ENCODE peak calls at places on chromosomes 13 and 19, in five cellular contexts. Z, M, J, E and U are unnamed samples.

GRCh38 chr19:23283925-23284324 is 33.7 kb upstream of the ZNF724 start:
- DNase-seq in M (no peak), Z (peak; percentile 55), J (peak; percentile 59), E (peak; percentile 74), U (peak; percentile 5)

GRCh38 chr19:6577410-6578125 is 13.4 kb downstream of the CD70 start:
- DNase-seq in E (peak; percentile 25), M (no peak), Z (no peak), J (no peak), U (no peak)

GRCh38 chr13:33642374-33643065 is 175.4 kb upstream of the RFC3 start:
- DNase-seq in E (peak; percentile 43), J (no peak), Z (peak; percentile 7), M (no peak), U (no peak)

GRCh38 chr13:88074794-88075509 is 403.8 kb downstream of the SLITRK5 start:
- DNase-seq in M (no peak), E (no peak), Z (no peak), J (no peak), U (no peak)

GRCh38 chr19:16822648-16823047 is 6.5 kb upstream of the SIN3B start:
- DNase-seq in J (no peak), Z (no peak), E (no peak), M (no peak), U (no peak)

GRCh38 chr13:79128158-79128557 is 277.9 kb downstream of the RBM26 start:
- DNase-seq in M (no peak), Z (no peak), J (no peak), E (no peak), U (peak; percentile 68)

GRCh38 chr13:71661921-71662320 is 205.1 kb downstream of the DACH1 start:
- DNase-seq in J (no peak), M (no peak), E (no peak), Z (no peak), U (peak; percentile 83)

GRCh38 chr19:41726493-41726892 is 18.1 kb downstream of the CEACAM5 start:
- DNase-seq in E (no peak), M (no peak), J (no peak), Z (no peak), U (no peak)

GRCh38 chr19:42252365-42253244 is 2.3 kb downstream of the ERF start:
- DNase-seq in M (peak; percentile 60), E (no peak), J (no peak), Z (no peak), U (no peak)

GRCh38 chr19:48806818-48807589 is 3.8 kb downstream of the BCAT2 start:
- DNase-seq in M (no peak), J (no peak), E (peak; percentile 68), Z (peak; percentile 42), U (no peak)

GRCh38 chr13:94702181-94703041 is 9.9 kb downstream of the SOX21 start:
- DNase-seq in Z (peak; percentile 51), E (no peak), M (no peak), J (no peak), U (no peak)

GRCh38 chr13:44971656-44972595 is 17.3 kb downstream of the NUFIP1 start:
- DNase-seq in M (no peak), Z (no peak), E (no peak), J (no peak), U (peak; percentile 71)

GRCh38 chr19:17479325-17479791 is 9.0 kb downstream of the SLC27A1 start:
- DNase-seq in J (no peak), M (no peak), Z (no peak), E (no peak), U (peak; percentile 60)

GRCh38 chr19:40990972-40991381 is at the start of gene CYP2B6:
- DNase-seq in E (peak; percentile 13), J (no peak), Z (no peak), M (no peak), U (no peak)

GRCh38 chr13:101217086-101217485 is 199.2 kb downstream of the NALCN start:
- DNase-seq in J (no peak), Z (no peak), M (no peak), E (no peak), U (no peak)

GRCh38 chr13:111283991-111284390 is 36.5 kb upstream of the TEX29 start:
- DNase-seq in M (no peak), E (no peak), J (no peak), Z (no peak), U (no peak)

GRCh38 chr19:55640577-55641375 is at the start of gene ZNF580:
- DNase-seq in Z (peak; percentile 78), E (peak; percentile 68), J (peak; percentile 35), M (peak; percentile 72), U (peak; percentile 86)

GRCh38 chr13:28620011-28620830 is 38.7 kb upstream of the POMP start:
- DNase-seq in J (no peak), E (no peak), Z (no peak), M (no peak), U (no peak)

GRCh38 chr13:44394649-44395048 is 21.0 kb downstream of the SERP2 start:
- DNase-seq in J (no peak), E (no peak), Z (no peak), M (no peak), U (no peak)

GRCh38 chr19:10760268-10760944 is 42.5 kb downstream of the DNM2 start:
- DNase-seq in M (no peak), Z (no peak), E (peak; percentile 49), J (no peak), U (peak; percentile 47)

GRCh38 chr19:11378319-11379189 is 4.1 kb downstream of the SWSAP1 start:
- DNase-seq in J (no peak), M (peak; percentile 46), Z (peak; percentile 88), E (peak; percentile 39), U (peak; percentile 77)

GRCh38 chr19:3031607-3031867 is 2.5 kb upstream of the TLE2 start:
- DNase-seq in M (no peak), Z (no peak), E (no peak), J (no peak), U (no peak)
- H3K27me3 ChIP-seq in M (no peaks in the 10 kb centered on the region), Z (peaks cover 87% of the 10 kb centered on the region), E (peaks cover 4% of the 10 kb centered on the region), J (no peaks in the 10 kb centered on the region), U (peaks cover 44% of the 10 kb centered on the region)

GRCh38 chr13:77383097-77383496 is 56.2 kb upstream of the MYCBP2 start:
- DNase-seq in E (no peak), M (no peak), Z (no peak), J (no peak), U (no peak)
- H3K4me1 ChIP-seq in E (no peaks in the 10 kb centered on the region), M (no peaks in the 10 kb centered on the region), Z (peaks cover 4% of the 10 kb centered on the region), J (no peaks in the 10 kb centered on the region), U (peaks cover 14% of the 10 kb centered on the region)

DNA sequence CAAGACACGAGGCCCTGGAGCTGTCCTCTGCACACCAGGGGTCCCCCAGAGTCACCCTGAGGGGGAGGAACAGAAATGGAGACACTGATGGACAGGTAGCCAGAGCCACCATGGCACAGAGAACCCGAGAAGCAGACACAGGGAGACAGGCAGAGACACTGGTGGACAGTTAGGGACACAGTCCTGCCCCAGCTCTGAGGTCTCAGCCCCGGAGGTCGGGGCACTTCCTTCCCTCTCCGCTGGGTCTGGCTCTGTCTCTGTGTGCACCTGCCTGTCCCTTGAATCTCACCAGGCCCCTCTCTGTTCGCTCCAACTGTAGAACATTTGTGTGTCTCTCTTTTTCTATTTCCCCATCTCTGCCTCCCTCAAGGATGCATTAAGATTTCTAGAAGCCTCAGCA is 4.6 kb downstream of the KLK14 start:
- DNase-seq in J (no peak), Z (no peak), E (no peak), M (no peak), U (no peak)
- H3K27me3 ChIP-seq in J (no peaks in the 10 kb centered on the region), Z (no peaks in the 10 kb centered on the region), E (peaks cover 10% of the 10 kb centered on the region), M (no peaks in the 10 kb centered on the region), U (no peaks in the 10 kb centered on the region)

GRCh38 chr13:42878721-42879120 is 97.3 kb downstream of the FAM216B start:
- DNase-seq in M (no peak), E (no peak), Z (no peak), J (no peak), U (no peak)

GRCh38 chr13:42876810-42877550 is 95.6 kb downstream of the FAM216B start:
- DNase-seq in M (no peak), E (no peak), J (no peak), Z (no peak), U (peak; percentile 72)

GRCh38 chr13:42873081-42873480 is 91.7 kb downstream of the FAM216B start:
- DNase-seq in Z (no peak), J (no peak), M (no peak), E (no peak), U (no peak)

GRCh38 chr13:42875448-42876269 is 94.3 kb downstream of the FAM216B start:
- DNase-seq in Z (peak; percentile 76), J (no peak), M (no peak), E (no peak), U (no peak)

DNA sequence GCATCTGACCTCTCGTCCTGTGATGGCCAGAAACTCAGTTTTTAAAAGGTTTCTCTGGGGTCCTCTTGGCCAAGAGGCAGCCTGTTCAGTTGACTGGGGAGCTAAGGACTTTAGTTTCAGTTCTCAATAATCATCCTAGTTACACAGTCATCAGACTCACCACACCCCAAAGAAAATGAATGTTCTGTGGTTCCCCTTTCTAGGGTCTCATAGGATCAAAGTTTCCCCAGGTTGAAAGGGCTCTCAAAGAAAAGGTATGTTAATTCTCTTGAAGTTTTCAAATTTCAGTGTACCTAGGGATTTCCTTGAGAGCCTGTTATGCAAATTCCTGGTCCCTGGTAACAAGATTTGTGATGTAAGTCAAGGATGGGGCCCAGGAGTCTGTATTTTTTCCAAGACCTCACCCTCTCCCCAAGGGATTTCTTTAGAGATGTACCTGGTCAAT is 94.9 kb downstream of the FAM216B start:
- DNase-seq in Z (no peak), J (no peak), M (no peak), E (no peak), U (no peak)
- H3K4me1 ChIP-seq in Z (peaks cover 18% of the 10 kb centered on the region), J (no peaks in the 10 kb centered on the region), M (peaks cover 3% of the 10 kb centered on the region), E (peaks cover 3% of the 10 kb centered on the region), U (no peaks in the 10 kb centered on the region)

DNA sequence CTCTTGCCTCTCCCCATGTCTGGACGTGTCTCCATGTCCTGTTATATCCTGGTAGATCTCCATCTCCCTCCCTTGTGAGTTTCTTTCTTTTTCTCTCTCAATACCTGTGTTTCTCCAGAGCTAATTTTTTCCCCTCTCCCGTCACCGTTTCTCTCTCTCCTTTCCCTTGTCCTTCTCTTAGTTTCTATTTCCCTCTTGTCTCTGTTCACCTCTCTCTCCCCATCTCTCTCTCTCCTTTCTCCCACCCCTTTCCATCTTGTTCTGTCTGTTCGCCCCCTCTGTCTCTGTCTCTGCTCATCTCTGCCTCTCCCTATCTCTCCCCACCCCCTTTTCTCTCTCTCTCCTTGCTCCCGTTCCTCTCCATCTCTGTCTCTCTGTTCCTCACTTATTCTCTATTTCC is 13.0 kb downstream of the SLC8A2 start:
- DNase-seq in J (no peak), M (no peak), E (no peak), Z (no peak), U (no peak)
- H3K27me3 ChIP-seq in J (peaks cover 17% of the 10 kb centered on the region), M (peaks cover 39% of the 10 kb centered on the region), E (peaks cover 78% of the 10 kb centered on the region), Z (peaks cover 45% of the 10 kb centered on the region), U (peaks cover 53% of the 10 kb centered on the region)

GRCh38 chr13:77016241-77016812 is 10.6 kb downstream of the FBXL3 start:
- DNase-seq in J (no peak), E (no peak), Z (no peak), M (no peak), U (no peak)
- H3K4me1 ChIP-seq in J (peaks cover 57% of the 10 kb centered on the region), E (peaks cover 81% of the 10 kb centered on the region), Z (no peaks in the 10 kb centered on the region), M (peaks cover 48% of the 10 kb centered on the region), U (no peaks in the 10 kb centered on the region)